ENCODE peak calls at places on chromosome 1, in six cellular contexts. One of them, this sample, is unnamed. For H3K36me3 and H3K27me3, the result is how much of the 10 kb centered on the place peaks cover.

GRCh38 chr1:107867422-107867821 is 97.6 kb downstream of the VAV3 start:
- DNase-seq in endothelial cell of umbilical vein: no peak
- DNase-seq in psoas muscle: no peak
- DNase-seq in iPS DF 6.9: peak
- DNase-seq in left ventricle myocardium inferior: no peak
- DNase-seq in pancreas: no peak
- DNase-seq in this sample: no peak

GRCh38 chr1:224559971-224560728 is 56.0 kb upstream of the CNIH3 start:
- DNase-seq in psoas muscle: no peak
- DNase-seq in pancreas: no peak
- DNase-seq in left ventricle myocardium inferior: no peak
- DNase-seq in endothelial cell of umbilical vein: no peak
- DNase-seq in iPS DF 6.9: no peak
- DNase-seq in this sample: no peak

GRCh38 chr1:183600136-183600535 is 9.9 kb upstream of the NCF2 start:
- DNase-seq in psoas muscle: no peak
- DNase-seq in iPS DF 6.9: no peak
- DNase-seq in pancreas: no peak
- DNase-seq in left ventricle myocardium inferior: no peak
- DNase-seq in endothelial cell of umbilical vein: no peak
- DNase-seq in this sample: no peak

GRCh38 chr1:226438007-226438406 is 30.1 kb upstream of the PARP1 start:
- DNase-seq in endothelial cell of umbilical vein: peak
- DNase-seq in left ventricle myocardium inferior: no peak
- DNase-seq in psoas muscle: no peak
- DNase-seq in iPS DF 6.9: no peak
- DNase-seq in pancreas: no peak
- DNase-seq in this sample: peak

GRCh38 chr1:201499191-201499590 is 7.7 kb downstream of the CSRP1 start:
- DNase-seq in endothelial cell of umbilical vein: no peak
- DNase-seq in iPS DF 6.9: no peak
- DNase-seq in psoas muscle: no peak
- DNase-seq in pancreas: no peak
- DNase-seq in left ventricle myocardium inferior: no peak
- DNase-seq in this sample: no peak

GRCh38 chr1:90922996-90923395 is 98.8 kb downstream of the ZNF644 start:
- DNase-seq in iPS DF 6.9: no peak
- DNase-seq in endothelial cell of umbilical vein: no peak
- DNase-seq in pancreas: no peak
- DNase-seq in left ventricle myocardium inferior: no peak
- DNase-seq in psoas muscle: no peak
- DNase-seq in this sample: no peak

GRCh38 chr1:107724648-107725047 is 240.3 kb downstream of the VAV3 start:
- DNase-seq in endothelial cell of umbilical vein: no peak
- DNase-seq in psoas muscle: no peak
- DNase-seq in pancreas: no peak
- DNase-seq in iPS DF 6.9: no peak
- DNase-seq in left ventricle myocardium inferior: no peak
- DNase-seq in this sample: no peak

GRCh38 chr1:1359668-1360468 is 1.5 kb upstream of the MXRA8 start:
- DNase-seq in endothelial cell of umbilical vein: no peak
- DNase-seq in left ventricle myocardium inferior: peak
- DNase-seq in iPS DF 6.9: no peak
- DNase-seq in psoas muscle: peak
- DNase-seq in pancreas: peak
- DNase-seq in this sample: no peak

GRCh38 chr1:2845874-2846273 is 44.4 kb upstream of the TTC34 start:
- DNase-seq in psoas muscle: peak
- DNase-seq in endothelial cell of umbilical vein: no peak
- DNase-seq in pancreas: no peak
- DNase-seq in left ventricle myocardium inferior: no peak
- DNase-seq in iPS DF 6.9: no peak
- DNase-seq in this sample: no peak

GRCh38 chr1:20183876-20184275 is 2.0 kb upstream of the UBXN10 start:
- DNase-seq in psoas muscle: no peak
- DNase-seq in left ventricle myocardium inferior: no peak
- DNase-seq in endothelial cell of umbilical vein: no peak
- DNase-seq in iPS DF 6.9: no peak
- DNase-seq in pancreas: no peak
- DNase-seq in this sample: no peak

GRCh38 chr1:20179369-20180172 is 6.3 kb upstream of the UBXN10 start:
- DNase-seq in pancreas: no peak
- DNase-seq in left ventricle myocardium inferior: no peak
- DNase-seq in psoas muscle: no peak
- DNase-seq in endothelial cell of umbilical vein: no peak
- DNase-seq in iPS DF 6.9: no peak
- DNase-seq in this sample: no peak

GRCh38 chr1:20183035-20183434 is 2.9 kb upstream of the UBXN10 start:
- DNase-seq in endothelial cell of umbilical vein: no peak
- DNase-seq in psoas muscle: no peak
- DNase-seq in iPS DF 6.9: no peak
- DNase-seq in pancreas: no peak
- DNase-seq in left ventricle myocardium inferior: no peak
- DNase-seq in this sample: no peak

GRCh38 chr1:20178634-20179368 is 7.1 kb upstream of the UBXN10 start:
- DNase-seq in psoas muscle: no peak
- DNase-seq in left ventricle myocardium inferior: no peak
- DNase-seq in pancreas: no peak
- DNase-seq in endothelial cell of umbilical vein: no peak
- DNase-seq in iPS DF 6.9: no peak
- DNase-seq in this sample: no peak

GRCh38 chr1:20180221-20181207 is 5.4 kb upstream of the UBXN10 start:
- DNase-seq in pancreas: no peak
- DNase-seq in psoas muscle: no peak
- DNase-seq in iPS DF 6.9: no peak
- DNase-seq in endothelial cell of umbilical vein: no peak
- DNase-seq in left ventricle myocardium inferior: no peak
- DNase-seq in this sample: no peak
- H3K27ac ChIP-seq in pancreas: no peak
- H3K27ac ChIP-seq in psoas muscle: no peak
- H3K27ac ChIP-seq in iPS DF 6.9: no peak
- H3K27ac ChIP-seq in endothelial cell of umbilical vein: no peak
- H3K27ac ChIP-seq in left ventricle myocardium inferior: no peak
- H3K27ac ChIP-seq in this sample: no peak

GRCh38 chr1:154961497-154962237 is at the start of gene PYGO2:
- DNase-seq in pancreas: peak
- DNase-seq in endothelial cell of umbilical vein: peak
- DNase-seq in iPS DF 6.9: no peak
- DNase-seq in left ventricle myocardium inferior: peak
- DNase-seq in psoas muscle: peak
- DNase-seq in this sample: peak
- H3K36me3 ChIP-seq in pancreas: under half
- H3K36me3 ChIP-seq in endothelial cell of umbilical vein: under half
- H3K36me3 ChIP-seq in iPS DF 6.9: under half
- H3K36me3 ChIP-seq in left ventricle myocardium inferior: half or more
- H3K36me3 ChIP-seq in psoas muscle: half or more
- H3K36me3 ChIP-seq in this sample: half or more

GRCh38 chr1:26049531-26050254 is 3.8 kb upstream of the SLC30A2 start:
- DNase-seq in iPS DF 6.9: no peak
- DNase-seq in endothelial cell of umbilical vein: no peak
- DNase-seq in pancreas: no peak
- DNase-seq in left ventricle myocardium inferior: no peak
- DNase-seq in psoas muscle: peak
- DNase-seq in this sample: no peak
- H3K27me3 ChIP-seq in iPS DF 6.9: under half
- H3K27me3 ChIP-seq in endothelial cell of umbilical vein: half or more
- H3K27me3 ChIP-seq in pancreas: under half
- H3K27me3 ChIP-seq in left ventricle myocardium inferior: half or more
- H3K27me3 ChIP-seq in psoas muscle: under half
- H3K27me3 ChIP-seq in this sample: under half

DNA sequence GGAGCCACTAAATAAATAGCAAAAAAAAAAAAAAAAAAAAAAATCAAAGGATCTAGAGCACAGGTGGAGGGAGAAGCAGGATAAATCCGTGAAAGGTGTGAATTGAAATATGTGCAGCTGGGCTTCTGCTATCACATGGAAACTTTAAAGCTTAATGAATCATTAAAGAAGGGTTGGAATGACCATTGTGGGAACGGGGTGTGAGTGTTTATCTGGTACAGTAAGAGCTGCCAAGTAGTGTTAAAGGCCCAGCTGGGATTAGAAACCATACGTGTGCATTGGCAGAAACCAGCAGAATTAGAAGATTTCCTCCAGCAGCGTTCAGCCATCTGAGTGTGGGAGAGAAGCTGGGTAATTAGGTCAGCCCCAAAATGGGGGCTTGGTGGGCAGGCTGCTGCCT is 13.4 kb downstream of the FALEC start:
- DNase-seq in left ventricle myocardium inferior: no peak
- DNase-seq in endothelial cell of umbilical vein: no peak
- DNase-seq in iPS DF 6.9: no peak
- DNase-seq in pancreas: no peak
- DNase-seq in psoas muscle: no peak
- DNase-seq in this sample: no peak
- H3K27ac ChIP-seq in left ventricle myocardium inferior: peak
- H3K27ac ChIP-seq in endothelial cell of umbilical vein: no peak
- H3K27ac ChIP-seq in iPS DF 6.9: no peak
- H3K27ac ChIP-seq in pancreas: peak
- H3K27ac ChIP-seq in psoas muscle: no peak
- H3K27ac ChIP-seq in this sample: no peak

DNA sequence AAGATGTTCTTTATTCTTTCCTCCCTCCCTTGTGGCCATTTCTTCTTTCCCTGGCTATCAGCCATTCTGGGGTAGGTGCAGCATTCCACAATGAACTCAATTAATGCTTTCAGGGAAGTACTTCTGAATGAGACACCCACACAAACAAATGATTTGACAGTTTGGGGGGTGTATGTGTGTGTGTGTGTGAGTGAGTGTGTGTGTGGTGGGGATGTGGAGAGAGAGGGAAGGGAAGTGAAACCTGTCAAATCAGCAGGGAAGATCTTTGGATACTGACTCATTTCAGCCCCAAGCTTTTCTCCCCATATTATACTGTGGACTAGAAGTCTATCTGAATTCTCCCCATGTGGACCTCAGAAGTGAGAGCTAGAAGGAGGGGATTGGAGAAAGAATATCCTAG is 154.9 kb upstream of the CD34 start:
- DNase-seq in iPS DF 6.9: no peak
- DNase-seq in endothelial cell of umbilical vein: no peak
- DNase-seq in pancreas: no peak
- DNase-seq in psoas muscle: no peak
- DNase-seq in left ventricle myocardium inferior: no peak
- DNase-seq in this sample: no peak
- H3K36me3 ChIP-seq in iPS DF 6.9: under half
- H3K36me3 ChIP-seq in endothelial cell of umbilical vein: under half
- H3K36me3 ChIP-seq in pancreas: under half
- H3K36me3 ChIP-seq in psoas muscle: under half
- H3K36me3 ChIP-seq in left ventricle myocardium inferior: under half
- H3K36me3 ChIP-seq in this sample: under half

DNA sequence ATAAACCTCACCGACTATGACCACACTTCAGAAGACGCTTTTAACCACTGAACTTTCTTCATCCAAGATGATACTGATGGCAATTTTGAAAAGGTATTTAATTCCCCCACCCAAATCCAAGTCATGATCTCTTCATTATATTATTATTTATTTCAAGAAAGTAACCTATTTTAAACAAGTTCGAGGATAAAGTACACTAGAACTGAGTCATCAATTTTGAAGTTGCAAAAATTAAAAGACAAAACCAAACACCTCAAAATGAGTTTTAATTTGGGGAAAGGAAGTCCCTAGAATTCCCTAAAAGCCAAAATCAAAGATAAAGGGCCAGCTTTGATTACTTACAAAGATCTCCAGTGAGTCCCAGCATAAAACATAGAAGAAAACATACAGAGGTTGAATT is 55.4 kb upstream of the RAP1GAP start:
- DNase-seq in iPS DF 6.9: no peak
- DNase-seq in pancreas: no peak
- DNase-seq in endothelial cell of umbilical vein: no peak
- DNase-seq in left ventricle myocardium inferior: no peak
- DNase-seq in psoas muscle: no peak
- DNase-seq in this sample: no peak
- H3K27me3 ChIP-seq in iPS DF 6.9: under half
- H3K27me3 ChIP-seq in pancreas: under half
- H3K27me3 ChIP-seq in endothelial cell of umbilical vein: under half
- H3K27me3 ChIP-seq in left ventricle myocardium inferior: under half
- H3K27me3 ChIP-seq in psoas muscle: under half
- H3K27me3 ChIP-seq in this sample: under half